ENCODE peak calls at places on chromosome 3, in six cellular contexts. One of them, this sample, is unnamed.

GRCh38 chr3:15606434-15606891 is 4.9 kb downstream of the BTD start:
- DNase-seq in mesenchymal stem cell: no peak
- DNase-seq in heart left ventricle: no peak
- DNase-seq in psoas muscle: no peak
- DNase-seq in fibroblast of lung: peak; percentile 31
- DNase-seq in prostate gland: no peak
- DNase-seq in this sample: no peak

GRCh38 chr3:166837535-166837934 is 542.6 kb downstream of the ZBBX start:
- DNase-seq in prostate gland: no peak
- DNase-seq in psoas muscle: no peak
- DNase-seq in mesenchymal stem cell: peak; percentile 11
- DNase-seq in heart left ventricle: no peak
- DNase-seq in fibroblast of lung: no peak
- DNase-seq in this sample: no peak

GRCh38 chr3:106261396-106261795 is 392.6 kb upstream of the CBLB start:
- DNase-seq in mesenchymal stem cell: peak; percentile 40
- DNase-seq in prostate gland: no peak
- DNase-seq in heart left ventricle: no peak
- DNase-seq in fibroblast of lung: peak; percentile 28
- DNase-seq in psoas muscle: no peak
- DNase-seq in this sample: no peak

GRCh38 chr3:168341192-168341816 is 245.6 kb upstream of the GOLIM4 start:
- DNase-seq in fibroblast of lung: peak; percentile 91
- DNase-seq in mesenchymal stem cell: peak; percentile 66
- DNase-seq in psoas muscle: no peak
- DNase-seq in prostate gland: no peak
- DNase-seq in heart left ventricle: no peak
- DNase-seq in this sample: peak; percentile 39

GRCh38 chr3:196144383-196145105 is 62.7 kb upstream of the TFRC start:
- DNase-seq in heart left ventricle: no peak
- DNase-seq in psoas muscle: no peak
- DNase-seq in prostate gland: no peak
- DNase-seq in mesenchymal stem cell: peak; percentile 71
- DNase-seq in fibroblast of lung: peak; percentile 45
- DNase-seq in this sample: no peak

GRCh38 chr3:143851331-143852017 is 3.2 kb upstream of the SLC9A9 start:
- DNase-seq in prostate gland: peak; percentile 32
- DNase-seq in mesenchymal stem cell: no peak
- DNase-seq in fibroblast of lung: no peak
- DNase-seq in psoas muscle: no peak
- DNase-seq in heart left ventricle: no peak
- DNase-seq in this sample: no peak

GRCh38 chr3:134242649-134243637 is 7.7 kb downstream of the RYK start:
- DNase-seq in mesenchymal stem cell: peak; percentile 80
- DNase-seq in prostate gland: peak; percentile 30
- DNase-seq in fibroblast of lung: peak; percentile 92
- DNase-seq in psoas muscle: no peak
- DNase-seq in heart left ventricle: no peak
- DNase-seq in this sample: peak; percentile 71

GRCh38 chr3:47019201-47019600 is 39.7 kb downstream of the NBEAL2 start:
- DNase-seq in heart left ventricle: no peak
- DNase-seq in fibroblast of lung: no peak
- DNase-seq in psoas muscle: no peak
- DNase-seq in mesenchymal stem cell: no peak
- DNase-seq in prostate gland: no peak
- DNase-seq in this sample: no peak

GRCh38 chr3:151165221-151165620 is 37.8 kb downstream of the GPR171 start:
- DNase-seq in fibroblast of lung: no peak
- DNase-seq in mesenchymal stem cell: no peak
- DNase-seq in heart left ventricle: no peak
- DNase-seq in psoas muscle: no peak
- DNase-seq in prostate gland: no peak
- DNase-seq in this sample: no peak

GRCh38 chr3:165529451-165529850 is 307.8 kb downstream of the BCHE start:
- DNase-seq in psoas muscle: no peak
- DNase-seq in mesenchymal stem cell: no peak
- DNase-seq in prostate gland: no peak
- DNase-seq in fibroblast of lung: no peak
- DNase-seq in heart left ventricle: no peak
- DNase-seq in this sample: no peak

GRCh38 chr3:39260957-39261356 is 18.9 kb downstream of the CX3CR1 start:
- DNase-seq in psoas muscle: peak; percentile 92
- DNase-seq in heart left ventricle: peak; percentile 90
- DNase-seq in prostate gland: peak; percentile 37
- DNase-seq in mesenchymal stem cell: peak; percentile 89
- DNase-seq in fibroblast of lung: peak; percentile 84
- DNase-seq in this sample: peak; percentile 67

GRCh38 chr3:71532639-71533395 is 50.7 kb downstream of the FOXP1 start:
- DNase-seq in psoas muscle: no peak
- DNase-seq in prostate gland: peak; percentile 59
- DNase-seq in mesenchymal stem cell: peak; percentile 29
- DNase-seq in fibroblast of lung: peak; percentile 34
- DNase-seq in heart left ventricle: no peak
- DNase-seq in this sample: no peak

GRCh38 chr3:13194285-13195209 is 121.3 kb upstream of the IQSEC1 start:
- DNase-seq in mesenchymal stem cell: peak; percentile 5
- DNase-seq in psoas muscle: no peak
- DNase-seq in heart left ventricle: no peak
- DNase-seq in fibroblast of lung: no peak
- DNase-seq in prostate gland: no peak
- DNase-seq in this sample: no peak

GRCh38 chr3:195259146-195259563 is 11.8 kb downstream of the XXYLT1 start:
- DNase-seq in mesenchymal stem cell: peak; percentile 72
- DNase-seq in heart left ventricle: no peak
- DNase-seq in psoas muscle: no peak
- DNase-seq in fibroblast of lung: peak; percentile 60
- DNase-seq in prostate gland: no peak
- DNase-seq in this sample: no peak

GRCh38 chr3:196662711-196663571 is 23.4 kb downstream of the NRROS start:
- DNase-seq in psoas muscle: no peak
- DNase-seq in mesenchymal stem cell: no peak
- DNase-seq in prostate gland: no peak
- DNase-seq in heart left ventricle: no peak
- DNase-seq in fibroblast of lung: no peak
- DNase-seq in this sample: no peak

GRCh38 chr3:71301001-71301400 is 282.5 kb downstream of the FOXP1 start:
- DNase-seq in prostate gland: no peak
- DNase-seq in heart left ventricle: no peak
- DNase-seq in psoas muscle: no peak
- DNase-seq in mesenchymal stem cell: no peak
- DNase-seq in fibroblast of lung: no peak
- DNase-seq in this sample: no peak

GRCh38 chr3:161291191-161291901 is 70.2 kb downstream of the NMD3 start:
- DNase-seq in mesenchymal stem cell: no peak
- DNase-seq in prostate gland: no peak
- DNase-seq in fibroblast of lung: no peak
- DNase-seq in heart left ventricle: no peak
- DNase-seq in psoas muscle: no peak
- DNase-seq in this sample: no peak

GRCh38 chr3:196778755-196779154 is 39.1 kb downstream of the PAK2 start:
- DNase-seq in prostate gland: no peak
- DNase-seq in heart left ventricle: no peak
- DNase-seq in mesenchymal stem cell: peak; percentile 87
- DNase-seq in psoas muscle: no peak
- DNase-seq in fibroblast of lung: peak; percentile 56
- DNase-seq in this sample: peak; percentile 30

GRCh38 chr3:124363451-124363850 is 366.8 kb upstream of the UMPS start:
- DNase-seq in prostate gland: no peak
- DNase-seq in psoas muscle: no peak
- DNase-seq in fibroblast of lung: peak; percentile 96
- DNase-seq in mesenchymal stem cell: peak; percentile 90
- DNase-seq in heart left ventricle: no peak
- DNase-seq in this sample: peak; percentile 87

GRCh38 chr3:70281663-70282062 is 30.8 kb downstream of the MDFIC2 start:
- DNase-seq in fibroblast of lung: no peak
- DNase-seq in heart left ventricle: no peak
- DNase-seq in psoas muscle: no peak
- DNase-seq in prostate gland: no peak
- DNase-seq in mesenchymal stem cell: peak; percentile 2
- DNase-seq in this sample: no peak

GRCh38 chr3:197417896-197418618 is 119.6 kb upstream of the DLG1 start:
- DNase-seq in heart left ventricle: no peak
- DNase-seq in mesenchymal stem cell: no peak
- DNase-seq in psoas muscle: no peak
- DNase-seq in prostate gland: no peak
- DNase-seq in fibroblast of lung: no peak
- DNase-seq in this sample: no peak

GRCh38 chr3:11195721-11196332 is 41.5 kb downstream of the HRH1 start:
- DNase-seq in fibroblast of lung: peak; percentile 68
- DNase-seq in prostate gland: no peak
- DNase-seq in psoas muscle: no peak
- DNase-seq in mesenchymal stem cell: peak; percentile 67
- DNase-seq in heart left ventricle: no peak
- DNase-seq in this sample: no peak
- H3K4me3 ChIP-seq in fibroblast of lung: peak overlapping the region; percentile 12
- H3K4me3 ChIP-seq in prostate gland: no peak overlapping the region
- H3K4me3 ChIP-seq in psoas muscle: no peak overlapping the region
- H3K4me3 ChIP-seq in mesenchymal stem cell: peak overlapping the region; percentile 54
- H3K4me3 ChIP-seq in heart left ventricle: no peak overlapping the region
- H3K4me3 ChIP-seq in this sample: peak overlapping the region; percentile 26

GRCh38 chr3:127455541-127456450 is 134.7 kb downstream of the TPRA1 start:
- DNase-seq in mesenchymal stem cell: peak; percentile 46
- DNase-seq in psoas muscle: peak; percentile 82
- DNase-seq in prostate gland: peak; percentile 47
- DNase-seq in fibroblast of lung: peak; percentile 36
- DNase-seq in heart left ventricle: peak; percentile 66
- DNase-seq in this sample: peak; percentile 5

GRCh38 chr3:127458698-127459097 is 131.8 kb downstream of the TPRA1 start:
- DNase-seq in fibroblast of lung: no peak
- DNase-seq in mesenchymal stem cell: peak; percentile 12
- DNase-seq in psoas muscle: peak; percentile 39
- DNase-seq in heart left ventricle: no peak
- DNase-seq in prostate gland: no peak
- DNase-seq in this sample: no peak

GRCh38 chr3:127457746-127458145 is 132.8 kb downstream of the TPRA1 start:
- DNase-seq in mesenchymal stem cell: no peak
- DNase-seq in heart left ventricle: no peak
- DNase-seq in psoas muscle: no peak
- DNase-seq in fibroblast of lung: no peak
- DNase-seq in prostate gland: no peak
- DNase-seq in this sample: no peak

GRCh38 chr3:127456471-127457093 is 134.0 kb downstream of the TPRA1 start:
- DNase-seq in mesenchymal stem cell: peak; percentile 53
- DNase-seq in fibroblast of lung: no peak
- DNase-seq in heart left ventricle: peak; percentile 47
- DNase-seq in psoas muscle: peak; percentile 50
- DNase-seq in prostate gland: peak; percentile 16
- DNase-seq in this sample: peak; percentile 35

DNA sequence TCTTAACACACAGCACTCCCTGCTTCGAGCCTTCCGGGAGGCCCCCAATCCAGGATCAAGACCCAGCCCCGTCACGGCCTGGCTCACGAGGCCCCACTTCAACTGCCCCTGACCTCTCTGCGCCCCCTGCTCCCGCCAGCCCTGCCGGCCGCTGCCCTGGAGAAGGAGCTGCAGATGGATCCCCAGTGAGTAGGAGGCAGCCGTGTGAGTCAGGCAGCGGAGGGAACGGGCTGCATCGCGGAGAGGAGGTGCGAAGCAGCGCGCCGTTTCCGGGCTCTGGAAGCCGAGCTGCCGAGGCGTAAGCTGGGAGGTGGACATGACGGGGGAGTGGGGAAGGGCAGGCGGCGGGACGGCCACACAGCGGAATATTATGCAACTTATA is 133.4 kb downstream of the TPRA1 start:
- DNase-seq in heart left ventricle: peak; percentile 59
- DNase-seq in fibroblast of lung: peak; percentile 23
- DNase-seq in mesenchymal stem cell: peak; percentile 46
- DNase-seq in psoas muscle: peak; percentile 54
- DNase-seq in prostate gland: no peak
- DNase-seq in this sample: peak; percentile 47
- H3K4me3 ChIP-seq in heart left ventricle: no peak overlapping the region
- H3K4me3 ChIP-seq in fibroblast of lung: no peak overlapping the region
- H3K4me3 ChIP-seq in mesenchymal stem cell: peak overlapping the region; percentile 71
- H3K4me3 ChIP-seq in psoas muscle: no peak overlapping the region
- H3K4me3 ChIP-seq in prostate gland: no peak overlapping the region
- H3K4me3 ChIP-seq in this sample: peak overlapping the region; percentile 26

GRCh38 chr3:69249001-69249400 is 126.6 kb upstream of the LMOD3 start:
- DNase-seq in psoas muscle: no peak
- DNase-seq in fibroblast of lung: no peak
- DNase-seq in mesenchymal stem cell: no peak
- DNase-seq in prostate gland: no peak
- DNase-seq in heart left ventricle: no peak
- DNase-seq in this sample: no peak
- H3K4me3 ChIP-seq in psoas muscle: no peak overlapping the region
- H3K4me3 ChIP-seq in fibroblast of lung: no peak overlapping the region
- H3K4me3 ChIP-seq in mesenchymal stem cell: no peak overlapping the region
- H3K4me3 ChIP-seq in prostate gland: no peak overlapping the region
- H3K4me3 ChIP-seq in heart left ventricle: no peak overlapping the region
- H3K4me3 ChIP-seq in this sample: no peak overlapping the region

GRCh38 chr3:129442486-129442885 is 2.5 kb downstream of the IFT122 start:
- DNase-seq in heart left ventricle: no peak
- DNase-seq in prostate gland: no peak
- DNase-seq in mesenchymal stem cell: no peak
- DNase-seq in psoas muscle: no peak
- DNase-seq in fibroblast of lung: no peak
- DNase-seq in this sample: no peak

GRCh38 chr3:129440648-129441190 is 695 bp downstream of the IFT122 start:
- DNase-seq in heart left ventricle: no peak
- DNase-seq in mesenchymal stem cell: no peak
- DNase-seq in prostate gland: no peak
- DNase-seq in psoas muscle: no peak
- DNase-seq in fibroblast of lung: no peak
- DNase-seq in this sample: no peak

GRCh38 chr3:129441215-129441614 is 1.2 kb downstream of the IFT122 start:
- DNase-seq in mesenchymal stem cell: no peak
- DNase-seq in heart left ventricle: no peak
- DNase-seq in psoas muscle: no peak
- DNase-seq in fibroblast of lung: no peak
- DNase-seq in prostate gland: no peak
- DNase-seq in this sample: no peak

GRCh38 chr3:129441782-129442181 is 1.8 kb downstream of the IFT122 start:
- DNase-seq in mesenchymal stem cell: no peak
- DNase-seq in fibroblast of lung: peak; percentile 77
- DNase-seq in heart left ventricle: peak; percentile 62
- DNase-seq in psoas muscle: no peak
- DNase-seq in prostate gland: no peak
- DNase-seq in this sample: no peak

GRCh38 chr3:129442947-129443346 is 2.9 kb downstream of the IFT122 start:
- DNase-seq in prostate gland: no peak
- DNase-seq in mesenchymal stem cell: no peak
- DNase-seq in psoas muscle: no peak
- DNase-seq in fibroblast of lung: no peak
- DNase-seq in heart left ventricle: no peak
- DNase-seq in this sample: no peak
- H3K4me3 ChIP-seq in prostate gland: no peak overlapping the region
- H3K4me3 ChIP-seq in mesenchymal stem cell: no peak overlapping the region
- H3K4me3 ChIP-seq in psoas muscle: no peak overlapping the region
- H3K4me3 ChIP-seq in fibroblast of lung: no peak overlapping the region
- H3K4me3 ChIP-seq in heart left ventricle: no peak overlapping the region
- H3K4me3 ChIP-seq in this sample: no peak overlapping the region

GRCh38 chr3:107663266-107663665 is 140.5 kb downstream of the BBX start:
- DNase-seq in mesenchymal stem cell: no peak
- DNase-seq in heart left ventricle: no peak
- DNase-seq in psoas muscle: no peak
- DNase-seq in prostate gland: no peak
- DNase-seq in fibroblast of lung: no peak
- DNase-seq in this sample: no peak
- H3K4me3 ChIP-seq in mesenchymal stem cell: no peak overlapping the region
- H3K4me3 ChIP-seq in heart left ventricle: no peak overlapping the region
- H3K4me3 ChIP-seq in psoas muscle: no peak overlapping the region
- H3K4me3 ChIP-seq in prostate gland: no peak overlapping the region
- H3K4me3 ChIP-seq in fibroblast of lung: no peak overlapping the region
- H3K4me3 ChIP-seq in this sample: no peak overlapping the region

This sample was measured in skeletal muscle cell.